ENCODE peak calls at places on chromosomes 1 and 21, in four cellular contexts. A, P, O and G are unnamed samples.

GRCh38 chr1:117120774-117121588 is 568 bp downstream of the TRIM45 start:
- DNase-seq in P (peak), A (no peak), O (no peak), G (peak)

GRCh38 chr21:44496196-44496899 is 41.0 kb downstream of the LRRC3 start:
- DNase-seq in P (no peak), A (no peak), O (no peak), G (no peak)

GRCh38 chr1:200342511-200343400 is 67.1 kb downstream of the ZNF281 start:
- DNase-seq in P (peak), A (peak), O (peak), G (no peak)

GRCh38 chr1:16145988-16146887 is 9.6 kb downstream of the EPHA2 start:
- DNase-seq in P (peak), A (peak), O (peak), G (peak)

GRCh38 chr21:43318841-43319781 is 107.8 kb downstream of the SIK1 start:
- DNase-seq in O (no peak), P (peak), A (peak), G (no peak)

GRCh38 chr1:40383488-40384412 is 10.2 kb downstream of the SMAP2 start:
- DNase-seq in P (peak), A (peak), O (no peak), G (no peak)

GRCh38 chr1:87598429-87598828 is 269.7 kb downstream of the LMO4 start:
- DNase-seq in O (no peak), A (no peak), P (no peak), G (no peak)

GRCh38 chr1:205985330-205986005 is 17.7 kb downstream of the RAB7B start:
- DNase-seq in A (no peak), O (no peak), P (no peak), G (no peak)

GRCh38 chr21:25039461-25040380 is 567.6 kb downstream of the MRPL39 start:
- DNase-seq in O (no peak), P (peak), A (no peak), G (no peak)
- TF ChIP-seq CTCF in O (no peak), P (peak), A (no peak), G (peak)

DNA sequence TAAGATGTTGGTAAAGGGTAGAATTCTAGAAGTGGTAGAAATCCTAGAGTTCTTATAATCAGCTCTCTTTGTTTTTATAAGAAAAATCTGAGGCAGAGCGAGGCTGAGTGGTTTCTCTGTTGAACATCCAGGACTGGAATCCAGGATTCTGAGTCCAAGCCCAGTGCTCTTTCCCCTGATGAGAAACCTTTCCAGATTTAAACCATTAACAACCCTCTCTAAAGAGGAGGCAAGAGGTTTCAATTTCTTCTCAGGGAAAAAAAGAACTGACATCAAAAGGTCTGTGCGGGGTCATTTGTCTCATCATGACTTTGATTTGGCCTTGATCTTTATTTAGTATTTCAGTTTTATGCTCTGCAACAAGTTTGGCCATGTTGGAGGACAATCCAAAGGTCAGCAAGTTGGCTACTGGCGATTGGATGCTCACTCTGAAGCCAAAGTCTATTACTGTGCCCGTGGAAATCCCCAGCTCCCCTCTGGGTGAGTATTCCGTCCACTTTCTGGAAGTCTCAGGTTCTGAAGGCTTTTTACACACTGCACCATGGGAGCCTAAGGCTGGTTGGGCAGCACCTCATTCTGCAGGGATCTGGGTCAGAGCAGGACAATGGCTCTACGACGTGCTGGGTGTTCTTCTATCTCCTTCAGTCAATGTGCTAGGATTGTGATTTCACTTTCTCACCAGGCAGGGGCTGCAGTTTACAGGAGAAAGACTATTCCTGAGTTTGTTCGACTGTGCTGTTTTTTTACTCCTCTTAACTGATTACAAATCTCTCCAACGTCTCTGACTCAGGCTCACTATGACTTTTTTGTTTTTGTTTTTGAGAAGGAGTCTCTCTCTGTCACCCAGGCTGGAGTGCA is 18.9 kb upstream of the CCT8 start:
- DNase-seq in P (peak), O (no peak), A (peak), G (no peak)
- TF ChIP-seq CTCF in P (peak), O (no peak), A (peak), G (no peak)

DNA sequence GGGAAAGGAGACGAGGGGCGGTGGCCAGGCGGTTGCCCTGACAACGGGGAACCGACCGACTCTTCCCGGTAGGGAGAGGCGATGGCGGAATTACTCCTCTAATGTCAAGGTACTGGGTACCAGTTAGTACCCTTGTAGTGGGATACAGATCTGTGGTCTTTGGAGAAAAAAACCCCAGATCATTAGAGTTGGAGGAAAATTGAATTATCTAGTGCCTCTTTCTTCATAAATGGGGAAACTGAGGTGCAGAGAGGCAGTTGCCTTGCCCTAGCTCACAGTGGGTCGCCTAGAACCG is 545 bp upstream of the PEF1 start:
- DNase-seq in A (no peak), P (no peak), O (no peak), G (no peak)
- TF ChIP-seq CTCF in A (no peak), P (no peak), O (no peak), G (no peak)

GRCh38 chr21:16455526-16455925 is 725.7 kb downstream of the USP25 start:
- DNase-seq in O (no peak), A (no peak), P (no peak), G (no peak)

GRCh38 chr21:16455978-16456377 is 726.2 kb downstream of the USP25 start:
- DNase-seq in A (no peak), O (no peak), P (no peak), G (no peak)

GRCh38 chr21:16457498-16457897 is 727.7 kb downstream of the USP25 start:
- DNase-seq in P (no peak), A (no peak), O (no peak), G (no peak)

GRCh38 chr21:16460936-16461335 is 731.2 kb downstream of the USP25 start:
- DNase-seq in O (no peak), P (no peak), A (no peak), G (no peak)
- TF ChIP-seq CTCF in O (no peak), P (no peak), A (no peak), G (no peak)